ENCODE peak calls at places on chromosomes 7 and 10, in five cellular contexts. J is testis, I is fibroblast of the aortic adventitia, L is tibial artery, S is heart right ventricle. O is an unnamed sample.

GRCh38 chr7:7772385-7772784 is 54.0 kb upstream of the RPA3 start:
- DNase-seq in I (no peak), L (no peak), S (no peak), J (no peak), O (peak; percentile 36)

GRCh38 chr7:124896001-124896400 is 33.6 kb downstream of the POT1 start:
- DNase-seq in J (no peak), L (no peak), S (no peak), I (no peak), O (no peak)

GRCh38 chr10:27490807-27491206 is 13.3 kb upstream of the RAB18 start:
- DNase-seq in J (no peak), L (no peak), S (no peak), I (peak; percentile 17), O (no peak)

GRCh38 chr7:33707427-33707826 is 197.9 kb upstream of the BMPER start:
- DNase-seq in S (no peak), J (no peak), L (no peak), I (no peak), O (no peak)

GRCh38 chr7:28773423-28774129 is 184.6 kb downstream of the TRIL start:
- DNase-seq in I (no peak), J (no peak), S (no peak), L (no peak), O (no peak)

GRCh38 chr7:90412458-90413184 is 9.4 kb downstream of the CLDN12 start:
- DNase-seq in J (peak; percentile 34), I (no peak), L (no peak), S (no peak), O (no peak)

GRCh38 chr7:112481833-112482669 is 1.3 kb downstream of the LSMEM1 start:
- DNase-seq in J (no peak), S (no peak), I (peak; percentile 89), L (peak; percentile 74), O (peak; percentile 89)

GRCh38 chr7:112042631-112043030 is 163.6 kb downstream of the DOCK4 start:
- DNase-seq in S (no peak), I (no peak), L (no peak), J (no peak), O (no peak)

GRCh38 chr7:24035653-24036414 is 248.2 kb upstream of the NPY start:
- DNase-seq in L (no peak), J (no peak), I (no peak), S (no peak), O (no peak)

GRCh38 chr10:108204528-108205313 is 1040.2 kb upstream of the SORCS1 start:
- DNase-seq in S (no peak), L (no peak), I (peak; percentile 0), J (peak; percentile 58), O (no peak)

GRCh38 chr7:35524112-35524804 is 170.7 kb downstream of the HERPUD2 start:
- DNase-seq in L (no peak), J (no peak), I (no peak), S (no peak), O (no peak)

GRCh38 chr10:58641095-58641531 is 128.4 kb downstream of the BICC1 start:
- DNase-seq in J (no peak), S (no peak), L (no peak), I (peak; percentile 99), O (peak; percentile 95)

GRCh38 chr10:11048707-11049296 is 31.1 kb downstream of the CELF2 start:
- DNase-seq in J (no peak), S (no peak), L (no peak), I (no peak), O (no peak)

GRCh38 chr10:18230794-18231193 is 90.6 kb downstream of the CACNB2 start:
- DNase-seq in I (no peak), S (no peak), L (no peak), J (no peak), O (peak; percentile 71)

GRCh38 chr7:5704534-5704922 is 76.9 kb downstream of the RNF216 start:
- DNase-seq in S (peak; percentile 61), L (peak; percentile 88), J (peak; percentile 89), I (peak; percentile 91), O (peak; percentile 69)

GRCh38 chr7:3673524-3673923 is 372.5 kb downstream of the SDK1 start:
- DNase-seq in L (no peak), S (peak; percentile 14), I (peak; percentile 1), J (peak; percentile 67), O (no peak)

GRCh38 chr7:106041140-106041717 is 70.9 kb downstream of the SYPL1 start:
- DNase-seq in S (no peak), I (peak; percentile 40), L (no peak), J (peak; percentile 30), O (no peak)

GRCh38 chr7:17206354-17206905 is 92.0 kb upstream of the AHR start:
- DNase-seq in I (no peak), S (no peak), J (no peak), L (no peak), O (no peak)

GRCh38 chr10:21313691-21314090 is 211.8 kb downstream of the SKIDA1 start:
- DNase-seq in L (no peak), J (no peak), S (no peak), I (no peak), O (no peak)

GRCh38 chr7:132882714-132883428 is 199.0 kb downstream of the CHCHD3 start:
- DNase-seq in S (no peak), L (no peak), J (no peak), I (no peak), O (no peak)

GRCh38 chr10:49056356-49056755 is 59.0 kb downstream of the VSTM4 start:
- DNase-seq in I (no peak), J (no peak), L (no peak), S (no peak), O (no peak)

GRCh38 chr7:118288098-118288497 is 63.6 kb downstream of the ANKRD7 start:
- DNase-seq in J (no peak), S (no peak), I (no peak), L (no peak), O (no peak)

GRCh38 chr10:114856544-114857287 is 35.1 kb downstream of the FHIP2A start:
- DNase-seq in J (no peak), S (no peak), L (no peak), I (peak; percentile 92), O (peak; percentile 81)

GRCh38 chr7:141526115-141526514 is 25.1 kb upstream of the AGK start:
- DNase-seq in S (no peak), J (no peak), L (no peak), I (no peak), O (no peak)

GRCh38 chr10:114872519-114873087 is 51.0 kb downstream of the FHIP2A start:
- DNase-seq in J (no peak), I (no peak), L (no peak), S (no peak), O (no peak)

GRCh38 chr7:118902600-118902999 is 678.1 kb downstream of the ANKRD7 start:
- DNase-seq in I (no peak), S (no peak), J (no peak), L (no peak), O (no peak)

GRCh38 chr7:26216044-26216443 is 14.5 kb downstream of the CBX3 start:
- DNase-seq in S (no peak), L (no peak), J (no peak), I (no peak), O (no peak)

GRCh38 chr7:132381742-132382472 is 194.4 kb downstream of the PLXNA4 start:
- DNase-seq in L (no peak), S (no peak), I (no peak), J (no peak), O (no peak)

GRCh38 chr7:46934198-46934825 is 647.6 kb downstream of the TNS3 start:
- DNase-seq in I (peak; percentile 21), J (no peak), S (no peak), L (no peak), O (no peak)

GRCh38 chr7:6729492-6730342 is 23.0 kb upstream of the ZNF12 start:
- DNase-seq in J (peak; percentile 95), S (peak; percentile 95), I (peak; percentile 91), L (peak; percentile 91), O (peak; percentile 92)

DNA sequence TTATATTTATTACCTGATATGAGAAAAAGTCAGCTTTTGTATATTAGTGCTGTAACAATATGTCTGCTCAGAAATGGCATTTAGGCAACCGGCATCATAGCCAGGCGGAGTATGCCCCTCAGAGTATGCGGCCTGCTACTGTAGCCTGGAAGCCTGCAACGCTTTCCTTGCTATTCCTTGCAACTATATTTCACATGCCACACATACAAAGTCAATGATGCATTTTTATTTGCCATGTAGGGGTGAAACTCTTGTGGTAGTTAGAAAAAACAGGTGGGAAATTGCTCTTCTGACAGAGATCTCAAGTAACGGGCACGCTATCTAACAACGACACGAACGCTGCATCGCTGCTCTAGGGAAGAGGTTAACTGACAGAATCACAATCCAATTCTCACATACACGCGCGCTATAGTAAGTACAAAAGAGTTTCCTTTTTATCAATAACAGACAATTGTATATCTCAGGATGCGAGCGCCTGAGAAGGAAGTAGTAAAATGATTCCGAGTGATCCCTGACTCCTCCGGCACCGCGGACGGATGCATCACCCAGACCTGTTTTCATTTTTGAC is 5.9 kb downstream of the EBF3 start:
- DNase-seq in S (no peak), J (no peak), L (peak; percentile 30), I (peak; percentile 56), O (no peak)
- TF ChIP-seq CTCF in S (peak; percentile 31), J (no peak), L (no peak), I (peak; percentile 19), O (no peak)

DNA sequence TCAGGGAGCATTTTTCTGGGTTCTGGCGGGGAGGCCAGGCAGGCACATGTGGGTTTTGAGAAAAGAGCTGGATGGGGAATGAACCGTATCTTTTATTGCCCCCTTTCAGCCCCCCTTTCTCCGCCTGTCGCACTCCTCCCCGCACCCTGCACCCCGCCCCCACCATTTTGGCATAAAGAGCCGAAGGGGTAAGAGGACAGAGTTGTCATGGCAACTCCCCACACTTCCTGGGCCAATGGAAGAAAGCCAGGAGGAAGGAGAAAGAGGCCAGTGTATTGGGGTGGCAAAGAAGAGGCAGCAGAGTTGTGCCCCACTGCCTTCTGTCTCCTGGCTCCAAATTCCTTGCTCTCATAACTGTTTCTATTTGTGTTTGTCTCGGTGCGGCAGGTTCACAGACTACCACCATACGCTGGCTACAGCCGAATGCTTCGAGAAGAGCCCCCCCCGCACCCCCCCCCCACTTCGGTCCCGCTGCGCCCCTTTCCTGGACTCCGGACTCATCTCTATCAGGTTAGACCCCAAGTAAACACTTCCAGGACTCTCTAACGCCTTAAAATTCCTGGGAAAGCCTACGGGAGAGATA is 3.4 kb downstream of the KCNIP2 start:
- DNase-seq in L (no peak), J (no peak), S (no peak), I (no peak), O (no peak)
- H3K4me3 ChIP-seq in L (peak overlapping the region; percentile 12), J (no peak overlapping the region), S (peak overlapping the region; percentile 58), I (peak overlapping the region; percentile 22), O (peak overlapping the region; percentile 33)

GRCh38 chr7:2661602-2662272 is 26.3 kb upstream of the AMZ1 start:
- DNase-seq in L (no peak), I (no peak), S (no peak), J (no peak), O (no peak)
- TF ChIP-seq CTCF in L (no peak), I (no peak), S (no peak), J (no peak), O (no peak)

DNA sequence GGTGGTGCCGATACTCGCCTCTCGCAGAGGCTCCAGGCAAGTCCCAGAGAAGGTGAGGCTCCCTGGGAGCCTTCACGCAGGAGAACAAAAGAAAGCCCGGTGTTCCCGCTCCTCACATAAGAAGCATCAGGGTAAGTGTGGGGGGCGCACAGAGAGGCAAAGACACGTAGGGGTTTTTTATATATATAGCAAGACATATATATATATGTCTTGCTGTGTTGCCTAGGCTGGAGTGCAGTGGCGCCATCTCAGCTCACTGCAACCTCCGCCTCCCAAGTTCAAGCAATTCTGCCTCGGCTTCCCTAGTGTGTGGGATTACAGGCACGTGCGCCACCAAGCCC is 61.3 kb downstream of the PDIA4 start:
- DNase-seq in I (no peak), L (no peak), S (no peak), J (no peak), O (no peak)
- H3K4me3 ChIP-seq in I (peak overlapping the region; percentile 32), L (peak overlapping the region; percentile 44), S (peak overlapping the region; percentile 52), J (peak overlapping the region; percentile 44), O (peak overlapping the region; percentile 37)

O was measured in foreskin fibroblast.